ENCODE peak calls at places on chromosomes 5 and 9, in four cellular contexts. N is ovary, L is RWPE2, S is Calu3. G is an unnamed sample.

GRCh38 chr9:110049699-110050450 is 158.1 kb downstream of the C9orf152 start:
- DNase-seq in L (no peak), S (peak), N (peak), G (peak)

GRCh38 chr5:131548190-131548589 is 86.8 kb downstream of the RAPGEF6 start:
- DNase-seq in N (no peak), S (no peak), L (no peak), G (no peak)

GRCh38 chr5:110716247-110717245 is 9.9 kb downstream of the TMEM232 start:
- DNase-seq in S (no peak), N (no peak), L (no peak), G (no peak)

GRCh38 chr5:139669681-139670368 is 21.7 kb downstream of the CXXC5 start:
- DNase-seq in S (no peak), L (no peak), N (peak), G (no peak)

GRCh38 chr5:141192110-141192725 is at the start of gene PCDHB10:
- DNase-seq in L (no peak), N (no peak), S (peak), G (peak)

GRCh38 chr9:122552812-122553211 is at the start of gene OR1N2:
- DNase-seq in N (no peak), L (no peak), S (no peak), G (no peak)

GRCh38 chr5:41794478-41794877 is 75.7 kb downstream of the OXCT1 start:
- DNase-seq in S (peak), L (peak), N (no peak), G (peak)

GRCh38 chr9:110257971-110258370 is 1.7 kb upstream of the TXN start:
- DNase-seq in L (no peak), S (no peak), N (no peak), G (no peak)

GRCh38 chr5:60958088-60958487 is 13.1 kb downstream of the NDUFAF2 start:
- DNase-seq in L (no peak), S (no peak), N (no peak), G (no peak)

GRCh38 chr5:30099634-30100033 is 1093.9 kb upstream of the CDH6 start:
- DNase-seq in L (peak), N (no peak), S (no peak), G (no peak)

GRCh38 chr9:71716138-71716909 is 52.0 kb downstream of the CEMIP2 start:
- DNase-seq in N (no peak), L (no peak), S (no peak), G (peak)

GRCh38 chr5:127031147-127031862 is 947 bp upstream of the MARCHF3 start:
- DNase-seq in S (no peak), N (no peak), L (no peak), G (peak)

GRCh38 chr9:89342213-89342612 is 23.9 kb downstream of the SECISBP2 start:
- DNase-seq in N (no peak), L (no peak), S (no peak), G (no peak)

GRCh38 chr5:112696786-112697185 is 40.9 kb upstream of the APC start:
- DNase-seq in L (no peak), N (no peak), S (no peak), G (no peak)

GRCh38 chr9:26301659-26302058 is 590.9 kb downstream of the CAAP1 start:
- DNase-seq in L (no peak), N (no peak), S (no peak), G (peak)

GRCh38 chr9:109062543-109062942 is 49.2 kb upstream of the CTNNAL1 start:
- DNase-seq in L (no peak), N (no peak), S (no peak), G (no peak)

GRCh38 chr5:169142264-169142970 is 158.5 kb downstream of the SLIT3 start:
- DNase-seq in S (no peak), L (no peak), N (peak), G (no peak)

GRCh38 chr5:175822225-175822624 is 49.2 kb upstream of the CPLX2 start:
- DNase-seq in N (no peak), S (no peak), L (no peak), G (peak)

GRCh38 chr9:120729796-120730195 is 15.5 kb upstream of the MEGF9 start:
- DNase-seq in N (no peak), L (no peak), S (no peak), G (no peak)

GRCh38 chr9:72826954-72827953 is 125.6 kb downstream of the ALDH1A1 start:
- DNase-seq in S (no peak), N (no peak), L (no peak), G (no peak)

GRCh38 chr5:72189135-72189534 is 81.9 kb downstream of the MAP1B start:
- DNase-seq in S (no peak), L (no peak), N (no peak), G (no peak)

GRCh38 chr9:93896093-93896492 is 59.1 kb downstream of the BARX1 start:
- DNase-seq in N (no peak), L (no peak), S (no peak), G (no peak)

GRCh38 chr9:33148367-33149019 is 18.6 kb downstream of the B4GALT1 start:
- DNase-seq in N (no peak), L (no peak), S (no peak), G (no peak)

GRCh38 chr5:126525630-126526245 is 69.3 kb downstream of the ALDH7A1 start:
- DNase-seq in N (peak), S (peak), L (no peak), G (peak)

GRCh38 chr9:93231121-93231694 is 47.3 kb downstream of the WNK2 start:
- DNase-seq in L (no peak), N (no peak), S (peak), G (no peak)

GRCh38 chr5:141223112-141223783 is at the start of gene PCDHB14:
- DNase-seq in N (no peak), S (peak), L (no peak), G (peak)

GRCh38 chr5:165321912-165322311 is 1816.5 kb downstream of the MAT2B start:
- DNase-seq in N (no peak), L (no peak), S (no peak), G (peak)

GRCh38 chr5:115343855-115344254 is 47.4 kb upstream of the CCDC112 start:
- DNase-seq in L (no peak), S (no peak), N (no peak), G (peak)

GRCh38 chr9:90095682-90096081 is 490.9 kb downstream of the GADD45G start:
- DNase-seq in L (no peak), S (no peak), N (no peak), G (no peak)

GRCh38 chr9:72839140-72839539 is 113.7 kb downstream of the ALDH1A1 start:
- DNase-seq in N (no peak), S (no peak), L (no peak), G (no peak)

G was measured in ELR.